ENCODE peak calls at places on chromosomes 13 and 19, in five cellular contexts. One of them, this sample, is unnamed.

GRCh38 chr19:32830231-32831014 is 39.1 kb downstream of the SLC7A9 start:
- DNase-seq in gastrocnemius medialis: no peak
- DNase-seq in Panc1: no peak
- DNase-seq in fibroblast of lung: peak
- DNase-seq in stomach: no peak
- DNase-seq in this sample: no peak

GRCh38 chr19:38228491-38229439 is 4.7 kb upstream of the DPF1 start:
- DNase-seq in gastrocnemius medialis: no peak
- DNase-seq in Panc1: no peak
- DNase-seq in fibroblast of lung: no peak
- DNase-seq in stomach: no peak
- DNase-seq in this sample: no peak

GRCh38 chr19:21677696-21678418 is 89.5 kb downstream of the ZNF100 start:
- DNase-seq in gastrocnemius medialis: no peak
- DNase-seq in Panc1: no peak
- DNase-seq in fibroblast of lung: no peak
- DNase-seq in stomach: no peak
- DNase-seq in this sample: no peak

GRCh38 chr19:4534836-4535658 is at the start of gene PLIN5:
- DNase-seq in gastrocnemius medialis: peak
- DNase-seq in Panc1: no peak
- DNase-seq in fibroblast of lung: peak
- DNase-seq in stomach: peak
- DNase-seq in this sample: no peak

GRCh38 chr19:47310819-47311218 is 1.2 kb downstream of the C5AR1 start:
- DNase-seq in gastrocnemius medialis: no peak
- DNase-seq in Panc1: no peak
- DNase-seq in fibroblast of lung: no peak
- DNase-seq in stomach: peak
- DNase-seq in this sample: no peak

GRCh38 chr19:41442473-41443360 is at the start of gene ERICH4:
- DNase-seq in gastrocnemius medialis: no peak
- DNase-seq in Panc1: no peak
- DNase-seq in fibroblast of lung: no peak
- DNase-seq in stomach: no peak
- DNase-seq in this sample: no peak

GRCh38 chr19:55373993-55374757 is 2.5 kb upstream of the TMEM190 start:
- DNase-seq in gastrocnemius medialis: no peak
- DNase-seq in Panc1: no peak
- DNase-seq in fibroblast of lung: peak
- DNase-seq in stomach: no peak
- DNase-seq in this sample: no peak

GRCh38 chr13:110648848-110649421 is 33.6 kb downstream of the NAXD start:
- DNase-seq in gastrocnemius medialis: no peak
- DNase-seq in Panc1: no peak
- DNase-seq in fibroblast of lung: no peak
- DNase-seq in stomach: no peak
- DNase-seq in this sample: no peak

GRCh38 chr19:18771328-18772242 is 19.5 kb downstream of the COMP start:
- DNase-seq in gastrocnemius medialis: no peak
- DNase-seq in Panc1: no peak
- DNase-seq in fibroblast of lung: no peak
- DNase-seq in stomach: no peak
- DNase-seq in this sample: no peak

GRCh38 chr13:73261739-73262216 is 203.0 kb downstream of the KLF5 start:
- DNase-seq in gastrocnemius medialis: no peak
- DNase-seq in Panc1: no peak
- DNase-seq in fibroblast of lung: no peak
- DNase-seq in stomach: no peak
- DNase-seq in this sample: no peak

GRCh38 chr13:73672492-73672891 is 461.7 kb downstream of the KLF12 start:
- DNase-seq in gastrocnemius medialis: no peak
- DNase-seq in Panc1: no peak
- DNase-seq in fibroblast of lung: peak
- DNase-seq in stomach: no peak
- DNase-seq in this sample: no peak

GRCh38 chr19:55042688-55043087 is 4.6 kb upstream of the GP6 start:
- DNase-seq in gastrocnemius medialis: no peak
- DNase-seq in Panc1: no peak
- DNase-seq in fibroblast of lung: no peak
- DNase-seq in stomach: no peak
- DNase-seq in this sample: no peak

GRCh38 chr19:35026418-35026817 is 3.9 kb upstream of the SCN1B start:
- DNase-seq in gastrocnemius medialis: no peak
- DNase-seq in Panc1: no peak
- DNase-seq in fibroblast of lung: no peak
- DNase-seq in stomach: no peak
- DNase-seq in this sample: no peak

GRCh38 chr13:43908156-43909126 is 28.7 kb downstream of the LACC1 start:
- DNase-seq in gastrocnemius medialis: no peak
- DNase-seq in Panc1: peak
- DNase-seq in fibroblast of lung: peak
- DNase-seq in stomach: no peak
- DNase-seq in this sample: no peak

GRCh38 chr13:36815069-36815468 is 4.0 kb upstream of the RFXAP start:
- DNase-seq in gastrocnemius medialis: no peak
- DNase-seq in Panc1: no peak
- DNase-seq in fibroblast of lung: no peak
- DNase-seq in stomach: no peak
- DNase-seq in this sample: no peak

GRCh38 chr13:34372581-34372980 is 554.6 kb downstream of the RFC3 start:
- DNase-seq in gastrocnemius medialis: no peak
- DNase-seq in Panc1: no peak
- DNase-seq in fibroblast of lung: peak
- DNase-seq in stomach: no peak
- DNase-seq in this sample: no peak

GRCh38 chr19:40542197-40542859 is 34.3 kb upstream of the SHKBP1 start:
- DNase-seq in gastrocnemius medialis: peak
- DNase-seq in Panc1: no peak
- DNase-seq in fibroblast of lung: peak
- DNase-seq in stomach: peak
- DNase-seq in this sample: no peak

GRCh38 chr13:44842158-44842557 is 147.1 kb downstream of the NUFIP1 start:
- DNase-seq in gastrocnemius medialis: no peak
- DNase-seq in Panc1: no peak
- DNase-seq in fibroblast of lung: peak
- DNase-seq in stomach: no peak
- DNase-seq in this sample: no peak

GRCh38 chr13:99390601-99391000 is 83.4 kb upstream of the GPR183 start:
- DNase-seq in gastrocnemius medialis: no peak
- DNase-seq in Panc1: no peak
- DNase-seq in fibroblast of lung: no peak
- DNase-seq in stomach: no peak
- DNase-seq in this sample: no peak

GRCh38 chr19:49851456-49852259 is 699 bp downstream of the PTOV1 start:
- DNase-seq in gastrocnemius medialis: no peak
- DNase-seq in Panc1: no peak
- DNase-seq in fibroblast of lung: peak
- DNase-seq in stomach: no peak
- DNase-seq in this sample: no peak

GRCh38 chr13:34776390-34776981 is 165.6 kb upstream of the NBEA start:
- DNase-seq in gastrocnemius medialis: no peak
- DNase-seq in Panc1: no peak
- DNase-seq in fibroblast of lung: no peak
- DNase-seq in stomach: no peak
- DNase-seq in this sample: no peak

GRCh38 chr13:21079761-21080730 is 18.7 kb upstream of the LATS2 start:
- DNase-seq in gastrocnemius medialis: no peak
- DNase-seq in Panc1: no peak
- DNase-seq in fibroblast of lung: peak
- DNase-seq in stomach: no peak
- DNase-seq in this sample: peak

GRCh38 chr13:26051231-26052135 is at the start of gene SHISA2:
- DNase-seq in gastrocnemius medialis: no peak
- DNase-seq in Panc1: no peak
- DNase-seq in fibroblast of lung: peak
- DNase-seq in stomach: peak
- DNase-seq in this sample: no peak

GRCh38 chr19:45402469-45403070 is 2.3 kb downstream of the PPP1R13L start:
- DNase-seq in gastrocnemius medialis: no peak
- DNase-seq in Panc1: no peak
- DNase-seq in fibroblast of lung: peak
- DNase-seq in stomach: peak
- DNase-seq in this sample: no peak

GRCh38 chr13:95924389-95924994 is 128.7 kb downstream of the UGGT2 start:
- DNase-seq in gastrocnemius medialis: no peak
- DNase-seq in Panc1: peak
- DNase-seq in fibroblast of lung: peak
- DNase-seq in stomach: no peak
- DNase-seq in this sample: no peak

GRCh38 chr19:927044-927706 is 1.3 kb downstream of the ARID3A start:
- DNase-seq in gastrocnemius medialis: peak
- DNase-seq in Panc1: no peak
- DNase-seq in fibroblast of lung: no peak
- DNase-seq in stomach: peak
- DNase-seq in this sample: no peak

GRCh38 chr19:1364070-1364719 is 19.5 kb upstream of the NDUFS7 start:
- DNase-seq in gastrocnemius medialis: no peak
- DNase-seq in Panc1: no peak
- DNase-seq in fibroblast of lung: no peak
- DNase-seq in stomach: no peak
- DNase-seq in this sample: no peak

GRCh38 chr19:7497292-7497691 is 8.5 kb upstream of the PEX11G start:
- DNase-seq in gastrocnemius medialis: no peak
- DNase-seq in Panc1: no peak
- DNase-seq in fibroblast of lung: no peak
- DNase-seq in stomach: no peak
- DNase-seq in this sample: no peak

GRCh38 chr13:114323349-114323748 is 9.0 kb downstream of the CHAMP1 start:
- DNase-seq in gastrocnemius medialis: no peak
- DNase-seq in Panc1: no peak
- DNase-seq in fibroblast of lung: no peak
- DNase-seq in stomach: no peak
- DNase-seq in this sample: no peak

GRCh38 chr13:98301721-98302120 is 124.7 kb upstream of the RNF113B start:
- DNase-seq in gastrocnemius medialis: no peak
- DNase-seq in Panc1: no peak
- DNase-seq in fibroblast of lung: peak
- DNase-seq in stomach: no peak
- DNase-seq in this sample: no peak

GRCh38 chr13:42048625-42049453 is at the start of gene DGKH:
- DNase-seq in gastrocnemius medialis: peak
- DNase-seq in Panc1: no peak
- DNase-seq in fibroblast of lung: peak
- DNase-seq in stomach: peak
- DNase-seq in this sample: peak

GRCh38 chr19:4694211-4694987 is 24.3 kb upstream of the MYDGF start:
- DNase-seq in gastrocnemius medialis: peak
- DNase-seq in Panc1: peak
- DNase-seq in fibroblast of lung: peak
- DNase-seq in stomach: peak
- DNase-seq in this sample: no peak

DNA sequence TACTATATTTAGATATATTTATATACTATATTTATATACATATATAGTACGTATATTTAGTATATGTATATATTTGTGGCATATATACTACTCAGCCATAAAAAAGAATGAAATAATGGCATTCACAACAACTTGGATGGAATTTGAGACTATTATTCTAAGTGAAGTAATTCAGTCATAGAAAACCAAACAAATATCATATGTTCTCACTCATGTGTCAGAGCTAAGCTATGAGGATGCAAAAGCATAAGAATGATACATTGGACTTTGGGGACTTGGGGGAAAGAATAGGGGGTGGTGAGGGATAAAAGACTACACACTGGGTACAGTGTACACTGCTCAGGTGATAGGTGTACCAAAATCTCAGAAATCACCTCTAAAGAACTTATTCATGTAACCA is 1015.7 kb downstream of the EFNB2 start:
- DNase-seq in gastrocnemius medialis: no peak
- DNase-seq in Panc1: no peak
- DNase-seq in fibroblast of lung: peak
- DNase-seq in stomach: no peak
- DNase-seq in this sample: no peak
- H3K27ac ChIP-seq in gastrocnemius medialis: no peak
- H3K27ac ChIP-seq in Panc1: no peak
- H3K27ac ChIP-seq in fibroblast of lung: no peak
- H3K27ac ChIP-seq in stomach: no peak
- H3K27ac ChIP-seq in this sample: no peak

GRCh38 chr19:30359936-30360335 is 12.2 kb upstream of the ZNF536 start:
- DNase-seq in gastrocnemius medialis: no peak
- DNase-seq in Panc1: no peak
- DNase-seq in fibroblast of lung: no peak
- DNase-seq in stomach: peak
- DNase-seq in this sample: peak

GRCh38 chr19:30361721-30362120 is 10.5 kb upstream of the ZNF536 start:
- DNase-seq in gastrocnemius medialis: no peak
- DNase-seq in Panc1: no peak
- DNase-seq in fibroblast of lung: no peak
- DNase-seq in stomach: peak
- DNase-seq in this sample: no peak

GRCh38 chr19:30358821-30359580 is 13.2 kb upstream of the ZNF536 start:
- DNase-seq in gastrocnemius medialis: no peak
- DNase-seq in Panc1: no peak
- DNase-seq in fibroblast of lung: no peak
- DNase-seq in stomach: peak
- DNase-seq in this sample: no peak

GRCh38 chr19:30361107-30361447 is 11.1 kb upstream of the ZNF536 start:
- DNase-seq in gastrocnemius medialis: no peak
- DNase-seq in Panc1: no peak
- DNase-seq in fibroblast of lung: no peak
- DNase-seq in stomach: no peak
- DNase-seq in this sample: no peak

GRCh38 chr19:30360378-30361106 is 11.6 kb upstream of the ZNF536 start:
- DNase-seq in gastrocnemius medialis: peak
- DNase-seq in Panc1: no peak
- DNase-seq in fibroblast of lung: no peak
- DNase-seq in stomach: peak
- DNase-seq in this sample: no peak
- H3K4me3 ChIP-seq in gastrocnemius medialis: peak
- H3K4me3 ChIP-seq in Panc1: no peak
- H3K4me3 ChIP-seq in fibroblast of lung: no peak
- H3K4me3 ChIP-seq in stomach: no peak
- H3K4me3 ChIP-seq in this sample: no peak

GRCh38 chr13:31982124-31982523 is 49.5 kb upstream of the FRY start:
- DNase-seq in gastrocnemius medialis: no peak
- DNase-seq in Panc1: no peak
- DNase-seq in fibroblast of lung: peak
- DNase-seq in stomach: no peak
- DNase-seq in this sample: no peak

GRCh38 chr13:31982540-31982939 is 49.0 kb upstream of the FRY start:
- DNase-seq in gastrocnemius medialis: peak
- DNase-seq in Panc1: no peak
- DNase-seq in fibroblast of lung: peak
- DNase-seq in stomach: peak
- DNase-seq in this sample: peak

GRCh38 chr13:31987071-31987470 is 44.5 kb upstream of the FRY start:
- DNase-seq in gastrocnemius medialis: no peak
- DNase-seq in Panc1: no peak
- DNase-seq in fibroblast of lung: no peak
- DNase-seq in stomach: no peak
- DNase-seq in this sample: no peak

GRCh38 chr13:31987535-31988170 is 43.9 kb upstream of the FRY start:
- DNase-seq in gastrocnemius medialis: no peak
- DNase-seq in Panc1: no peak
- DNase-seq in fibroblast of lung: no peak
- DNase-seq in stomach: no peak
- DNase-seq in this sample: no peak
- TF ChIP-seq CTCF in gastrocnemius medialis: no peak
- TF ChIP-seq CTCF in Panc1: no peak
- TF ChIP-seq CTCF in fibroblast of lung: no peak
- TF ChIP-seq CTCF in stomach: no peak
- TF ChIP-seq CTCF in this sample: no peak

GRCh38 chr13:54633461-54633860 is 1604.8 kb downstream of the OLFM4 start:
- DNase-seq in gastrocnemius medialis: no peak
- DNase-seq in Panc1: no peak
- DNase-seq in fibroblast of lung: no peak
- DNase-seq in stomach: no peak
- DNase-seq in this sample: no peak
- H3K27ac ChIP-seq in gastrocnemius medialis: no peak
- H3K27ac ChIP-seq in Panc1: no peak
- H3K27ac ChIP-seq in fibroblast of lung: no peak
- H3K27ac ChIP-seq in stomach: no peak
- H3K27ac ChIP-seq in this sample: no peak